ENCODE peak calls at places on chromosomes 7 and 10, in seven cellular contexts. P is body of pancreas; F is GM13977; R is pulmonary artery endothelial cell; H is NCI-H1105; D is naive thymus-derived CD4-positive, alpha-beta T cell; T is colonic mucosa. Y is an unnamed sample.

GRCh38 chr7:100890640-100891521 is 1.4 kb upstream of the UFSP1 start:
- DNase-seq in P (no peak), F (peak), R (no peak), H (no peak), D (no peak), T (no peak), Y (peak)

GRCh38 chr10:26950934-26951333 is 90.2 kb upstream of the ABI1 start:
- DNase-seq in P (no peak), F (no peak), R (no peak), H (no peak), D (no peak), T (no peak), Y (no peak)

GRCh38 chr7:158649279-158649678 is 55.3 kb downstream of the NCAPG2 start:
- DNase-seq in P (peak), F (no peak), R (peak), H (no peak), D (no peak), T (no peak), Y (no peak)

GRCh38 chr10:51001587-51001986 is 72.7 kb upstream of the PRKG1 start:
- DNase-seq in P (no peak), F (no peak), R (no peak), H (no peak), D (no peak), T (no peak), Y (peak)

GRCh38 chr7:41887446-41887845 is 184.6 kb upstream of the INHBA start:
- DNase-seq in P (no peak), F (no peak), R (no peak), H (no peak), D (no peak), T (no peak), Y (no peak)

GRCh38 chr7:142632291-142633134 is 116.8 kb upstream of the PRSS1 start:
- DNase-seq in P (peak), F (peak), R (peak), H (peak), D (peak), T (peak), Y (peak)

GRCh38 chr7:139696547-139696946 is 81.3 kb downstream of the HIPK2 start:
- DNase-seq in P (no peak), F (peak), R (no peak), H (no peak), D (no peak), T (no peak), Y (no peak)

GRCh38 chr10:122112625-122113160 is 123.7 kb downstream of the TACC2 start:
- DNase-seq in P (peak), F (peak), R (peak), H (no peak), D (no peak), T (peak), Y (no peak)

GRCh38 chr7:92717982-92718716 is 118.2 kb downstream of the CDK6 start:
- DNase-seq in P (peak), F (peak), R (peak), H (no peak), D (peak), T (peak), Y (peak)

GRCh38 chr7:135386776-135387175 is 123.1 kb downstream of the CNOT4 start:
- DNase-seq in P (no peak), F (no peak), R (no peak), H (no peak), D (no peak), T (no peak), Y (peak)

GRCh38 chr10:22931948-22932347 is 4.1 kb downstream of the ARMC3 start:
- DNase-seq in P (no peak), F (no peak), R (no peak), H (peak), D (no peak), T (no peak), Y (no peak)

GRCh38 chr7:37430644-37431043 is 18.0 kb downstream of the ELMO1 start:
- DNase-seq in P (no peak), F (no peak), R (peak), H (no peak), D (no peak), T (no peak), Y (no peak)

GRCh38 chr10:8919291-8919690 is 864.8 kb downstream of the GATA3 start:
- DNase-seq in P (no peak), F (no peak), R (no peak), H (no peak), D (no peak), T (no peak), Y (no peak)

GRCh38 chr7:4245135-4245865 is 436.8 kb upstream of the FOXK1 start:
- DNase-seq in P (no peak), F (no peak), R (no peak), H (no peak), D (no peak), T (no peak), Y (no peak)

GRCh38 chr7:2938514-2939192 is 94.5 kb upstream of the GNA12 start:
- DNase-seq in P (no peak), F (no peak), R (no peak), H (no peak), D (no peak), T (no peak), Y (no peak)

GRCh38 chr7:133339772-133340171 is 86.9 kb downstream of the EXOC4 start:
- DNase-seq in P (no peak), F (no peak), R (no peak), H (no peak), D (no peak), T (no peak), Y (no peak)

GRCh38 chr7:85554294-85554877 is 367.5 kb upstream of the SEMA3D start:
- DNase-seq in P (peak), F (peak), R (no peak), H (peak), D (no peak), T (peak), Y (peak)

GRCh38 chr10:44706745-44707144 is 204.4 kb upstream of the TMEM72 start:
- DNase-seq in P (no peak), F (no peak), R (no peak), H (no peak), D (no peak), T (no peak), Y (no peak)

GRCh38 chr10:95277201-95277570 is 13.6 kb downstream of the PDLIM1 start:
- DNase-seq in P (no peak), F (no peak), R (no peak), H (no peak), D (no peak), T (peak), Y (no peak)

GRCh38 chr10:123588386-123588914 is 77.7 kb upstream of the GPR26 start:
- DNase-seq in P (no peak), F (no peak), R (no peak), H (no peak), D (no peak), T (no peak), Y (no peak)

GRCh38 chr7:2701832-2702593 is 14.0 kb downstream of the AMZ1 start:
- DNase-seq in P (no peak), F (no peak), R (no peak), H (no peak), D (no peak), T (no peak), Y (no peak)